ENCODE peak calls at places on chromosomes 1 and 21, in four cellular contexts. R is K562, B is HepG2, A is GM12878. E is an unnamed sample.

GRCh38 chr1:243402868-243403267 is 147.0 kb downstream of the SDCCAG8 start:
- DNase-seq in B (no peak), R (no peak), A (no peak), E (no peak)

GRCh38 chr1:165481820-165482532 is 37.0 kb upstream of the RXRG start:
- DNase-seq in A (no peak), R (peak), B (no peak), E (no peak)

GRCh38 chr1:150168960-150169565 is 19.3 kb downstream of the PLEKHO1 start:
- DNase-seq in B (peak), R (peak), A (no peak), E (peak)

GRCh38 chr1:39877980-39878956 is 5.0 kb downstream of the TRIT1 start:
- DNase-seq in B (no peak), R (no peak), A (no peak), E (no peak)

GRCh38 chr1:102032534-102032933 is 35.8 kb upstream of the OLFM3 start:
- DNase-seq in A (no peak), R (no peak), B (no peak), E (no peak)

GRCh38 chr1:245181123-245181522 is 26.3 kb downstream of the KIF26B start:
- DNase-seq in A (no peak), B (no peak), R (no peak), E (no peak)

GRCh38 chr21:28099296-28099695 is 893.4 kb downstream of the LTN1 start:
- DNase-seq in A (no peak), R (no peak), B (no peak), E (no peak)

GRCh38 chr21:42632336-42632751 is 21.1 kb upstream of the PDE9A start:
- DNase-seq in B (no peak), A (no peak), R (no peak), E (no peak)

GRCh38 chr1:39160703-39161102 is 43.8 kb upstream of the MACF1 start:
- DNase-seq in R (no peak), A (no peak), B (no peak), E (no peak)

GRCh38 chr1:174447866-174448530 is at the start of gene GPR52:
- DNase-seq in B (no peak), A (no peak), R (no peak), E (no peak)

GRCh38 chr1:90925928-90926869 is 95.6 kb downstream of the ZNF644 start:
- DNase-seq in R (peak), A (no peak), B (peak), E (peak)

GRCh38 chr1:74502432-74502831 is 10.0 kb downstream of the LRRC53 start:
- DNase-seq in A (no peak), R (no peak), B (peak), E (peak)

GRCh38 chr1:5632814-5633213 is 359.4 kb downstream of the NPHP4 start:
- DNase-seq in A (no peak), B (no peak), R (no peak), E (no peak)

GRCh38 chr1:221487781-221488520 is 253.9 kb downstream of the DUSP10 start:
- DNase-seq in A (no peak), B (no peak), R (no peak), E (no peak)

GRCh38 chr1:49465486-49466185 is 558.1 kb downstream of the AGBL4 start:
- DNase-seq in A (no peak), B (no peak), R (no peak), E (no peak)

GRCh38 chr1:31937300-31938183 is 626 bp downstream of the PTP4A2 start:
- DNase-seq in R (peak), A (no peak), B (peak), E (peak)

GRCh38 chr1:226457307-226457712 is 49.4 kb upstream of the PARP1 start:
- DNase-seq in R (peak), A (no peak), B (no peak), E (peak)

GRCh38 chr1:51515312-51515960 is 3.6 kb downstream of the EPS15 start:
- DNase-seq in B (no peak), R (peak), A (no peak), E (no peak)

GRCh38 chr1:42328916-42329496 is 6.0 kb downstream of the FOXJ3 start:
- DNase-seq in B (no peak), A (no peak), R (no peak), E (no peak)

GRCh38 chr1:46278807-46279206 is 24.6 kb downstream of the LRRC41 start:
- DNase-seq in B (no peak), A (no peak), R (no peak), E (no peak)

GRCh38 chr1:210944255-210944654 is 189.7 kb downstream of the KCNH1 start:
- DNase-seq in B (no peak), A (no peak), R (no peak), E (peak)

GRCh38 chr1:31183927-31184554 is 55.6 kb downstream of the NKAIN1 start:
- DNase-seq in A (no peak), R (peak), B (peak), E (peak)

GRCh38 chr1:115052454-115053083 is 22.9 kb downstream of the TSHB start:
- DNase-seq in R (peak), B (peak), A (no peak), E (peak)

GRCh38 chr1:26932536-26932935 is 11.0 kb downstream of the NUDC start:
- DNase-seq in R (no peak), A (peak), B (no peak), E (no peak)

GRCh38 chr1:1937549-1938275 is 18.6 kb upstream of the TMEM52 start:
- DNase-seq in B (no peak), R (no peak), A (no peak), E (no peak)

GRCh38 chr21:36694041-36694515 is 4.8 kb upstream of the SIM2 start:
- DNase-seq in A (no peak), B (no peak), R (no peak), E (no peak)

GRCh38 chr1:67165468-67166058 is 691 bp upstream of the IL23R start:
- DNase-seq in B (no peak), A (no peak), R (no peak), E (no peak)

GRCh38 chr1:52032124-52032784 is 1.4 kb downstream of the KTI12 start:
- DNase-seq in B (no peak), A (no peak), R (peak), E (no peak)

GRCh38 chr1:1019122-1019999 is 559 bp upstream of the AGRN start:
- DNase-seq in R (peak), A (no peak), B (peak), E (peak)

GRCh38 chr1:93448292-93448982 is 519 bp downstream of the FNBP1L start:
- DNase-seq in B (peak), A (no peak), R (peak), E (peak)
- TF ChIP-seq TARDBP in B (no peak), A (no peak), R (no peak), E (no peak)

GRCh38 chr1:178650950-178651461 is 74.0 kb upstream of the RALGPS2 start:
- DNase-seq in R (no peak), B (peak), A (no peak), E (no peak)
- TF ChIP-seq BHLHE40 in R (no peak), B (no peak), A (no peak), E (no peak)

DNA sequence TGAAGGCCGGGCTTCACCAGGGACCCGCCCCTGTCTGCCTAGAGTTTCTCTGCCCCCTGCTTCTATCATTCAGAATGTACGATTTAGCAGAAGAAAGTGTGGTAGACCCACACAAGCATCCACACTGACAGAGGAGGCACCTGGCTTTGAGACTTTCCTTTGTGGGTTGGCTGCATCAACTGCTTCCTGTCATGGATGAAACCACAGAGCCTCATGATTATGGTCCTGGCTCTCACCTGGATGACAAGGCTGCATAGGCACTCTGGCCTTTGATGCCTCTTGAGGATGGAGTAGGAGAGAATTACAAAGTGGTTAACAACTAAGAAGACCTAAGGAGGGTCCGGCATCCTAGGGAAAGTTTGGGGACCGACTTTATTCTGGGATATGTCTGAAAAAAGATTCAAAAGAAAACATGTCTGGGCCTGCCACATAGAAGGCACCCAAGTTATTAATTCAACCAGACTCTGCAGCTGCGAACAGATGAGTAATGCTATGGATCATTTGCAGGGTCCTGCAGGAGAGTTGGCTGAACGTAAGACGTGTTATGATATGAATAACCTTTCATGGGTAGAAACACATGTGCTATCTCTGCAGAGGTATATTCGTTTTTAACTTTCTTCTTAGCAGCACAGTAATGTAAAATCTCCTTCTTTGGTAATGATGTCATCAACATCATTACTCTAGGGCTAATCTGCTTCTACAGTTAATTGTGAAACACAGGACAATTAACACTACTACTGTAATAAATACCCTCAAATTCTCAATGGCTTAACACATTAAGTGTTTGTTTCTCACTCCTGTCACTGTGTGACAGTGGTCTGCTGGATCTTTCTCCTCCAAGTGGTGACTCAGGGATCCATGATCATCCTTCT is 136.2 kb downstream of the SLC35F3 start:
- DNase-seq in A (no peak), B (no peak), R (no peak), E (no peak)
- TF ChIP-seq FOXK2 in A (no peak), B (no peak), R (no peak), E (no peak)

GRCh38 chr1:76254165-76255043 is 179.9 kb downstream of the ST6GALNAC3 start:
- DNase-seq in R (no peak), B (no peak), A (no peak), E (no peak)
- TF ChIP-seq TARDBP in R (no peak), B (no peak), A (no peak), E (no peak)

DNA sequence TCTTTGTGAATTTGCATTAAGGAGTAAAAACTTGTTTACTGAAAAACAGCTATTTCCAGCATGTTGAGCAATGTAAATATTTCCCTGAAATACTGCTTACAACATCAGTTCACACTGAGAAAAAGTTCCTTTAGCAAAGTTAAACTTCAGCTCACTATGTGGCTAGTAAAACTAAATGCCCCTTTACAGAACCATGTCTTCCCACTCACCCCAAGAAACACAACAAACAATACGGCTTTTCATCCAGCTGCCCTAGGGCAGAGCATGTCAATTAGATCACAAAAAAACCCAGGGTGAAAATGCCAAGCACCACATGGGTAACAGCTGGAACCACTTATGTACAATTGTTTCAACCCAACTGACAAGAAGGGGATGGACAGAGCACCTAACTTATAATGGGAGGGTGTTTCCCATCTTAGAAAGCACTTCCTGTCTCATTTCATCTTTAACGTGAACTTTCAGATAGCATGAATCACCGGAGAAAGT is 6.7 kb downstream of the NID1 start:
- DNase-seq in R (no peak), B (no peak), A (peak), E (no peak)
- TF ChIP-seq BHLHE40 in R (no peak), B (no peak), A (no peak), E (no peak)

GRCh38 chr21:35533893-35534292 is 484.8 kb upstream of the RUNX1 start:
- DNase-seq in A (no peak), B (no peak), R (no peak), E (no peak)
- TF ChIP-seq FOXK2 in A (no peak), B (no peak), R (no peak), E (no peak)

E was measured in HEK293T.